ENCODE peak calls at places on chromosomes 2 and 18, in nine cellular contexts. S is pancreas, M is esophagus squamous epithelium, P is fibroblast of lung, I is body of pancreas, U is uterus, D is cardiac muscle cell, J is upper lobe of right lung, H is ovary. F is an unnamed sample.

GRCh38 chr2:109383505-109384307 is 230.1 kb downstream of the SEPTIN10 start:
- DNase-seq in S (peak), M (no peak), P (no peak), I (peak), U (peak), D (no peak), J (peak), H (peak), F (no peak)

GRCh38 chr18:35186491-35187034 is 54.3 kb upstream of the ZNF397 start:
- DNase-seq in S (no peak), M (no peak), P (no peak), I (no peak), U (no peak), D (no peak), J (no peak), H (no peak), F (no peak)

GRCh38 chr2:179574061-179574519 is 287.3 kb downstream of the ZNF385B start:
- DNase-seq in S (no peak), M (no peak), P (no peak), I (no peak), U (no peak), D (no peak), J (no peak), H (no peak), F (no peak)

GRCh38 chr2:207163053-207163814 is 2.5 kb downstream of the KLF7 start:
- DNase-seq in S (no peak), M (no peak), P (peak), I (peak), U (peak), D (peak), J (no peak), H (no peak), F (no peak)

GRCh38 chr2:217672472-217672871 is 330.3 kb downstream of the TNS1 start:
- DNase-seq in S (no peak), M (no peak), P (no peak), I (no peak), U (no peak), D (no peak), J (no peak), H (no peak), F (no peak)

GRCh38 chr2:220847587-220847986 is 724.5 kb downstream of the EPHA4 start:
- DNase-seq in S (no peak), M (no peak), P (peak), I (no peak), U (no peak), D (peak), J (no peak), H (no peak), F (no peak)

GRCh38 chr2:27891820-27892105 is 1.2 kb downstream of the BABAM2 start:
- DNase-seq in S (no peak), M (no peak), P (peak), I (no peak), U (no peak), D (peak), J (no peak), H (no peak), F (no peak)

GRCh38 chr18:35376742-35377695 is at the start of gene ZNF396:
- DNase-seq in S (peak), M (peak), P (peak), I (peak), U (peak), D (peak), J (peak), H (peak), F (peak)

GRCh38 chr2:128557069-128557468 is 238.4 kb upstream of the HS6ST1 start:
- DNase-seq in S (no peak), M (no peak), P (no peak), I (no peak), U (no peak), D (no peak), J (no peak), H (no peak), F (no peak)

GRCh38 chr2:178005756-178006155 is 66.8 kb downstream of the PDE11A start:
- DNase-seq in S (no peak), M (no peak), P (peak), I (no peak), U (no peak), D (no peak), J (no peak), H (no peak), F (no peak)

GRCh38 chr2:20196053-20196880 is 28.7 kb downstream of the SDC1 start:
- DNase-seq in S (no peak), M (no peak), P (no peak), I (peak), U (no peak), D (no peak), J (peak), H (no peak), F (no peak)

GRCh38 chr2:54103454-54104314 is 11.7 kb upstream of the ACYP2 start:
- DNase-seq in S (no peak), M (peak), P (peak), I (peak), U (no peak), D (peak), J (no peak), H (no peak), F (no peak)

GRCh38 chr2:241009191-241009590 is 10.8 kb downstream of the SNED1 start:
- DNase-seq in S (no peak), M (no peak), P (no peak), I (no peak), U (no peak), D (no peak), J (no peak), H (no peak), F (no peak)

GRCh38 chr2:179336782-179337534 is 72.3 kb upstream of the SESTD1 start:
- DNase-seq in S (no peak), M (no peak), P (peak), I (no peak), U (no peak), D (peak), J (no peak), H (no peak), F (no peak)

GRCh38 chr2:7725132-7725849 is 808.1 kb downstream of the RNF144A start:
- DNase-seq in S (no peak), M (no peak), P (no peak), I (no peak), U (no peak), D (peak), J (no peak), H (peak), F (no peak)

GRCh38 chr2:16852651-16853050 is 187.0 kb upstream of the CYRIA start:
- DNase-seq in S (no peak), M (no peak), P (peak), I (no peak), U (no peak), D (no peak), J (no peak), H (no peak), F (no peak)

GRCh38 chr2:131045925-131046579 is 47.2 kb downstream of the FAM168B start:
- DNase-seq in S (no peak), M (no peak), P (no peak), I (peak), U (no peak), D (no peak), J (no peak), H (no peak), F (no peak)

GRCh38 chr2:147713349-147713748 is 131.5 kb upstream of the ACVR2A start:
- DNase-seq in S (no peak), M (no peak), P (no peak), I (no peak), U (no peak), D (no peak), J (no peak), H (no peak), F (no peak)

GRCh38 chr2:241204490-241204889 is 16.0 kb downstream of the ANO7 start:
- DNase-seq in S (no peak), M (no peak), P (no peak), I (no peak), U (no peak), D (no peak), J (no peak), H (no peak), F (no peak)

GRCh38 chr18:62850619-62851306 is 135.4 kb downstream of the PHLPP1 start:
- DNase-seq in S (no peak), M (no peak), P (peak), I (no peak), U (no peak), D (no peak), J (no peak), H (no peak), F (no peak)

GRCh38 chr18:61531182-61531581 is 198.0 kb downstream of the CDH20 start:
- DNase-seq in S (no peak), M (no peak), P (no peak), I (no peak), U (no peak), D (peak), J (no peak), H (no peak), F (no peak)

DNA sequence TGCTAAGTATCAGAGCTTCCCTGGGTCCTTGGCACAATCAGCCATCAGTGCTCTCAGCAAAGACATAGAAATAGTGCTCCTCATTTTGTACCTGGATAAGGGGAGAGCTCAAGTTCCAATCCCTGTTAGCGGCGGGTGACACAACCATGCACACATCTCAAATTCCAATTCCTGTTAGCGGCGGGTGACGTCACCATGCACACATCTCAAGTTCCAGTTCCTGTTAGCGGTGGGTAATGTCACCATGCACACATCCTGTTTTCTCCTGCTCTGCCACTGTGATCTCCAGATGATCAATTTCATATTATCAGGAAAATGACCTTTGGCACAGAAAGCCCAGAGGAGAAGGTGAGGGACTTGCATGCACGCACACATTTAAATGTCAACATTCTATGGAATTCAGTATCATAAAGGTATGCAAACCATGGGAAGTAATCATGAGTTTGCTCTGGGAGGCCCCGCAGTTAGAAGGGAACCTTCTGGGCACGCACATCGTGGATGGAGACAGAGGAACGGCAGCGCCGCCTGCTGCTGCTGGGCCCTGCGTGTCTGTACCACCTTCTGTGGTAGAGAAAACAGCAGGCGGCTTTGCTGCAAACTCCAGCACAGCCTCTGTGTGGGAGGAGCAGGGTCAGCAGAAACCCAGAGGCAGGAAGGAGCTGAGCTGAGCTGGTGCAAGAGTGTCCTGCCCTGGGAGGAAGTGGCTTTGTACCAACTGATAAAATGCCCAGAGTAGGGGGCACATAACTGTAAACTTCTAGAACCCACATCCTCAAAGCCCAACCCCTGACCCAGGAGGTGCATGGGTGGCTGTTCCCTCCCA is 77.8 kb downstream of the MBP start:
- DNase-seq in S (peak), M (peak), P (peak), I (peak), U (peak), D (peak), J (peak), H (peak), F (peak)
- TF ChIP-seq CTCF in S (no peak), M (peak), P (peak), I (peak), U (peak), D (peak), J (peak), H (peak), F (peak)

GRCh38 chr2:150204449-150204848 is 283.0 kb downstream of the RND3 start:
- DNase-seq in S (no peak), M (no peak), P (peak), I (no peak), U (no peak), D (peak), J (no peak), H (no peak), F (no peak)

GRCh38 chr2:150209746-150210145 is 277.7 kb downstream of the RND3 start:
- DNase-seq in S (no peak), M (no peak), P (no peak), I (no peak), U (no peak), D (no peak), J (no peak), H (no peak), F (no peak)

GRCh38 chr2:150212722-150213171 is 274.7 kb downstream of the RND3 start:
- DNase-seq in S (no peak), M (no peak), P (peak), I (no peak), U (no peak), D (peak), J (no peak), H (no peak), F (no peak)

GRCh38 chr2:150211164-150211631 is 276.3 kb downstream of the RND3 start:
- DNase-seq in S (no peak), M (no peak), P (peak), I (no peak), U (no peak), D (peak), J (no peak), H (no peak), F (no peak)

GRCh38 chr2:150207979-150208378 is 279.5 kb downstream of the RND3 start:
- DNase-seq in S (no peak), M (no peak), P (no peak), I (no peak), U (no peak), D (no peak), J (no peak), H (no peak), F (no peak)
- H3K4me3 ChIP-seq in S (no peak), M (no peak), P (no peak), I (no peak), U (no peak), D (no peak), J (no peak), H (no peak), F (no peak)

GRCh38 chr18:36831139-36831538 is 2.2 kb downstream of the KIAA1328 start:
- DNase-seq in S (no peak), M (no peak), P (peak), I (no peak), U (no peak), D (no peak), J (no peak), H (no peak), F (no peak)

GRCh38 chr18:36829362-36830140 is 624 bp downstream of the KIAA1328 start:
- DNase-seq in S (no peak), M (peak), P (peak), I (no peak), U (no peak), D (no peak), J (no peak), H (no peak), F (no peak)

GRCh38 chr18:36828157-36828629 is 609 bp downstream of the TPGS2 start:
- DNase-seq in S (no peak), M (no peak), P (peak), I (peak), U (peak), D (peak), J (no peak), H (no peak), F (no peak)

GRCh38 chr18:36828630-36829361 is at the start of the genes KIAA1328 and TPGS2:
- DNase-seq in S (peak), M (peak), P (peak), I (peak), U (peak), D (peak), J (peak), H (peak), F (peak)

GRCh38 chr18:36830141-36830495 is 1.2 kb downstream of the KIAA1328 start:
- DNase-seq in S (no peak), M (no peak), P (no peak), I (no peak), U (no peak), D (no peak), J (no peak), H (no peak), F (no peak)
- H3K27ac ChIP-seq in S (no peak), M (peak), P (no peak), I (no peak), U (no peak), D (no peak), J (peak), H (no peak), F (no peak)

DNA sequence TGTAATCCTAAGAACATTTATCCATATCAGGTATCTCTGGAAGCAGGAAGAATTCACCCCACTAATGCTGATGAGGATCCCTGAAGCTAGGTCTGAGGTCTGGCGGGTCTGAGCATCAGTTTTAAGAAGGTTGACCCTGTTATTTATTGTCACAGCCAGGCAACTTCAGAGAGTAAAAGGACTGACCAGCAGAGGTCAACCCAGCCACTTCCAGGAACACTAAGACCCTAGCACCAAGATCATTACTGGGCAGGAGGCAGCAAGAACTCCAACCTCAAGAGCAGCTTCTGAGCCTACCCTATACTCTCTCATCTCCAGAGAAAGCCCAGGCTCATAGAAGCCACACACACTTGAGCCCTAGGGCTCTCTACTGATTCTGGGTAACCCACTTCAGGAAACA is 901.4 kb downstream of the DCDC2C start:
- DNase-seq in S (no peak), M (no peak), P (no peak), I (no peak), U (no peak), D (no peak), J (no peak), H (no peak), F (peak)
- TF ChIP-seq CTCF in S (no peak), M (no peak), P (no peak), I (no peak), U (no peak), D (no peak), J (no peak), H (no peak), F (peak)

GRCh38 chr18:45722899-45723298 is 1.1 kb upstream of the SLC14A1 start:
- DNase-seq in S (peak), M (peak), P (peak), I (peak), U (peak), D (peak), J (peak), H (peak), F (peak)

GRCh38 chr18:45723921-45724320 is at the start of gene SLC14A1:
- DNase-seq in S (no peak), M (no peak), P (no peak), I (no peak), U (no peak), D (no peak), J (no peak), H (no peak), F (no peak)

GRCh38 chr18:45726603-45727002 is 2.6 kb downstream of the SLC14A1 start:
- DNase-seq in S (no peak), M (no peak), P (peak), I (no peak), U (no peak), D (no peak), J (no peak), H (no peak), F (no peak)

GRCh38 chr18:45727068-45727467 is 3.1 kb downstream of the SLC14A1 start:
- DNase-seq in S (no peak), M (no peak), P (peak), I (no peak), U (no peak), D (no peak), J (no peak), H (no peak), F (no peak)

GRCh38 chr18:45724591-45724990 is 610 bp downstream of the SLC14A1 start:
- DNase-seq in S (no peak), M (no peak), P (peak), I (no peak), U (no peak), D (no peak), J (no peak), H (no peak), F (no peak)
- H3K4me3 ChIP-seq in S (no peak), M (no peak), P (peak), I (no peak), U (no peak), D (no peak), J (no peak), H (no peak), F (no peak)

DNA sequence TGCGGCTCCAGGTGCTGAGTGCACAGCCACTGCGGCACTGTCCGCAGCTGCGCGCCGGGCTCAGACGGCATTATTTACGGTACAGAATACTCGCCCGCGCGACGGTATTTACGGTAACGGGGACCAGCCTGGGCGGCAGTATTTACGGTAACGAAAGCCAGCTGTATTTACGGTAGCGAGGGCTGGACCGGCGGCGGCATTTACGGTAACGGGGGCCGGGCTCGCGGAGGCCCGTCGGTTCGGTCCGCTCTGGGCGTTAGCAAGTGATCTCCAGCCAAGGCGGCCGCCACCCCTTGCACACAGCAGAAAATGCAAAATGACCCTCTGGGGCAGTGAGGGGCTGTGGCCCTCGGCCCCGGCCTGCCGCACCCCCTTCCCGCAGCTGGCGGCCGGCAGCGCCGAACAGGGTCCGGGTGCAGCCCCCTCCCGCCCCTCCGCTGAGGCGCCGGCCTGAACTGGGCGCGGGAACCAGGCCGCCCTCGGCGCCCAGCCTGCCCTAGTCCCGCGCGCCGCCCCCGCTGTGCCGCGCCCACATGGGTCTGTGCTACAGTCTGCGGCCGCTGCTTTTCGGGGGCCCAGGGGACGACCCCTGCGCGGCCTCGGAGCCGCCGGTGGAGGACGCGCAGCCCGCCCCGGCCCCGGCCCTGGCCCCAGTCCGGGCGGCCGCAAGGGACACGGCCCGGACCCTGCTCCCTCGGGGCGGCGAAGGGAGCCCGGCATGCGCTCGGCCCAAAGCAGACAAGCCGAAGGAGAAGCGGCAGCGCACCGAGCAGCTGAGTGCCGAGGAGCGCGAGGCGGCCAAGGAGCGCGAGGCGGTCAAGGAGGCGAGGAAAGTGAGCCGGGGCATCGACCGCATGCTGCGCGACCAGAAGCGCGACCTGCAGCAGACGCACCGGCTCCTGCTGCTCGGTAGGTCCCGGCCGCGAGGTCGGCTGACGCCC is at the start of gene GNAL:
- DNase-seq in S (peak), M (no peak), P (peak), I (peak), U (peak), D (peak), J (peak), H (peak), F (peak)
- H3K27ac ChIP-seq in S (no peak), M (peak), P (no peak), I (no peak), U (peak), D (no peak), J (no peak), H (peak), F (peak)